ENCODE peak calls at places on chromosomes 4 and X, in ten cellular contexts. M is iPS DF 6.9; Q is heart left ventricle; N is breast epithelium; B is upper lobe of right lung; H is SJSA1; U is OCI-LY7; I is GM23338; G is GM23248; R is CD8-positive, alpha-beta T cell. X is an unnamed sample. For H3K4me1, the result is how much of the 10 kb centered on the place peaks cover.

GRCh38 chrX:10054396-10054795 is 87.2 kb downstream of the CLDN34 start:
- DNase-seq in M (no peak), Q (no peak), N (peak), B (peak), H (no peak), U (no peak), I (no peak), G (no peak), R (no peak), X (no peak)

GRCh38 chrX:11381464-11381863 is 88.3 kb downstream of the AMELX start:
- DNase-seq in M (peak), Q (peak), N (no peak), B (no peak), H (no peak), U (peak), I (peak), G (peak), R (no peak), X (no peak)

GRCh38 chr4:178205826-178206225 is 763.6 kb upstream of the AGA start:
- DNase-seq in M (no peak), Q (no peak), N (no peak), B (no peak), H (no peak), U (no peak), I (peak), G (no peak), R (no peak), X (no peak)

GRCh38 chr4:5052424-5052702 is 1.1 kb downstream of the STK32B start:
- DNase-seq in M (no peak), Q (no peak), N (no peak), B (no peak), H (no peak), U (no peak), I (no peak), G (no peak), R (no peak), X (no peak)

GRCh38 chr4:176885224-176885623 is 92.5 kb upstream of the VEGFC start:
- DNase-seq in M (no peak), Q (no peak), N (no peak), B (no peak), H (no peak), U (no peak), I (no peak), G (peak), R (no peak), X (no peak)

GRCh38 chrX:132837126-132837525 is 121.3 kb downstream of the HS6ST2 start:
- DNase-seq in M (no peak), Q (no peak), N (no peak), B (no peak), H (no peak), U (no peak), I (no peak), G (peak), R (no peak), X (no peak)

GRCh38 chr4:185343726-185344581 is 51.8 kb downstream of the LRP2BP start:
- DNase-seq in M (no peak), Q (peak), N (no peak), B (no peak), H (no peak), U (no peak), I (no peak), G (peak), R (no peak), X (no peak)

GRCh38 chr4:121108557-121108956 is 36.2 kb upstream of the NDNF start:
- DNase-seq in M (no peak), Q (no peak), N (no peak), B (no peak), H (no peak), U (no peak), I (no peak), G (no peak), R (no peak), X (no peak)

GRCh38 chrX:17414839-17415238 is 39.8 kb downstream of the NHS start:
- DNase-seq in M (no peak), Q (peak), N (no peak), B (no peak), H (peak), U (no peak), I (peak), G (no peak), R (no peak), X (peak)

DNA sequence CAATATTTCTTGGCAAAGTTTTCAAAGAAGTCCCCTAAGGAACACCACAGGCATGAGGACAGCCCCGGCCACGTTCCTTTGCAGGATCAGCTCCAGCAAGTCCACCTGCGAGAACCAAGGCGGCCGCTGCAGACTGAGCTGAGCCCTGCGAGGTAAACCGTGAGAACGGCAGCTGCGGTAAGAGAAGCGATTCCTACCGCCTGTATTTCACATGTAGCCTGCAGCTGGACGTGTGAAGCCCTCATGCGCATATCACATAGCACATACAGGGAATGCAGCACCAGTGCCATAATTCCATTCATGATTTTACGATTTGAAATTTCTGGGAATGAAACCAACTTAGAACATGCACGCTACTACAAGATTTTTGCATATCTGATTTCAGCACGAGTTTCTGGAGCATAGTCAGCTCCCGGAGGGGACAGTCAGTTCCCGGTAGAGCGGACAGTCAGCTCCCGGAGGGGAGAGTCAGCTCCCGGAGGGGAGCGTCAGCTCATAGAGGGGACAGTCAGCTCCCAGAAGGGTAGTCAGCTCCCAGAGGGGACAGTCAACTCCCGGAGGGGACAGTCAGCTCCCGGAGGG is 41.7 kb downstream of the FGFRL1 start:
- DNase-seq in M (no peak), Q (no peak), N (no peak), B (peak), H (no peak), U (no peak), I (no peak), G (peak), R (no peak), X (no peak)
- H3K4me1 ChIP-seq in M (under half), Q (under half), N (under half), B (under half), H (under half), U (under half), I (under half), G (under half), R (under half), X (under half)

GRCh38 chr4:187903700-187904099 is 91.9 kb upstream of the ZFP42 start:
- DNase-seq in M (no peak), Q (no peak), N (no peak), B (no peak), H (no peak), U (no peak), I (no peak), G (no peak), R (no peak), X (no peak)
- H3K4me1 ChIP-seq in M (under half), Q (under half), N (under half), B (under half), H (under half), U (under half), I (under half), G (under half), R (under half), X (under half)

GRCh38 chr4:139457318-139457717 is 3.4 kb downstream of the RAB33B start:
- DNase-seq in M (no peak), Q (no peak), N (no peak), B (no peak), H (no peak), U (no peak), I (no peak), G (peak), R (no peak), X (no peak)
- H3K4me1 ChIP-seq in M (under half), Q (under half), N (under half), B (under half), H (under half), U (under half), I (under half), G (under half), R (under half), X (half or more)

DNA sequence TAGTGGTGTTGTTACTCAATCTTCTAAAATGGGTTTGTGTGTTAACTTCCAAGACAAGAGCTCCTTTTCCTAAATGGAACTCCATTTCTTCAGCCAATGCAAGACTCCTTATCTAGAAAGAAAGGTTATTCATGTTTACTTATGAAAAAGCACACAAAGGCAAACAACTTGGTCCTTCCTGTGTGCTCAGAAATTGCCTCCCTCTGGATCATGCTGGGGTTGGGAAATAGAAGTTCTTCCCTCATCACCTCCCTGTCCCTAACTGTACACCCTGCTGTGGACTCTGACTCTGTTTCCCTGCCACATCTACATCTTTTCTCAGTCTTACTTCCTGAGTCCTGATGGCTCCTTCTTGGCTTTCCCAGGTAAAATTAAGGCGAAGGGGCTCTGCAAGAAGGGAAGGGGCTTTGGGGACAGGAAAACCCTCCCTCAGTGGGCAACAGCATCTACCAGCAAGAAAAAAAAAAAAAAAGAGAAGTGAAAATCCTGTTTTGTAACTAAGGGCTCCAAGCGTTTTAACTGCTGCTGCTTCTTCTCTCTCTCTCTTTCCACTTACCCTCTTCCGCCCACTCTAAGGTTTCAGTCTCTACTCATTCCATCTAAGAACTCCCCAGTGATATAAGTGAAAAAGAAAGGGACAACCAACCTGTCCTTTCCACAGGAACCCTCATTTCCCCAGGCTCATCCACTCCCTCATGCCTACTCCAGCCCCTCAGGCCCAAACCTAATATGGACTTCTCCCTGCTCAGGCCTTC is 19.9 kb upstream of the TASL start:
- DNase-seq in M (no peak), Q (no peak), N (no peak), B (no peak), H (no peak), U (peak), I (no peak), G (no peak), R (no peak), X (no peak)
- H3K4me1 ChIP-seq in M (under half), Q (under half), N (under half), B (under half), H (under half), U (under half), I (under half), G (under half), R (under half), X (under half)

DNA sequence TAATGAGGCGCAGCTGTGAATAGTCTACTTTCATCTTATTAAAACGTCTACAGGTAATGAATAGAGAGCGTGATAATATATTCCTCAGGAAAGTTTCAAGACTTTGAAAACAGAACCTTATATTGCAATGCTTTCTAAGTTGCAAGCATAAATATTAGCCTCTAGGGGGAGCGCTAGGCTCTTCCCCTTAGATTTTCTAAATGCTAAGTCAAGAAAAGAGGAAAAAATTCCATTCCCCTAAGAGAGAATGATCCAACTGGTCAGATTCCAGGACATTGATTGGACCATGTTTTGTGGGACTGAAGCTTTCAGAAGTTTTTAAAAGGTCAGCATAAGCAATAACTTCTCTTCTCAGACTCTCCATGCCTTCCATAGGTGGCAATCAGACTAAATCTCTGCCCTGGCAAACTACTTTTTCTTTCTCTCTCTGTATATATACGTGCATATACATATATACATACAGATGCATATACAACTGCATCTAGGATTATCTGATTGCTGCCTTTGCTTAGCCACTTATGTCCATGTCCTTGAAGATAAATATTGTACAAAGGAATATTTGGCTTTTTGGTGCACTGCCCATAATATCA is 492.9 kb downstream of the INPP4B start:
- DNase-seq in M (peak), Q (no peak), N (no peak), B (no peak), H (no peak), U (peak), I (peak), G (peak), R (no peak), X (no peak)
- H3K4me1 ChIP-seq in M (under half), Q (under half), N (under half), B (under half), H (under half), U (under half), I (under half), G (half or more), R (half or more), X (half or more)

GRCh38 chr4:108106186-108106585 is 62.5 kb downstream of the LEF1 start:
- DNase-seq in M (no peak), Q (no peak), N (no peak), B (no peak), H (no peak), U (no peak), I (no peak), G (no peak), R (no peak), X (no peak)
- H3K4me1 ChIP-seq in M (under half), Q (under half), N (under half), B (under half), H (under half), U (under half), I (under half), G (under half), R (half or more), X (under half)

GRCh38 chr4:1241466-1241935 is 7.4 kb downstream of the CTBP1 start:
- DNase-seq in M (no peak), Q (no peak), N (no peak), B (no peak), H (no peak), U (no peak), I (no peak), G (no peak), R (no peak), X (peak)
- H3K4me1 ChIP-seq in M (under half), Q (under half), N (under half), B (under half), H (under half), U (under half), I (under half), G (under half), R (under half), X (half or more)

GRCh38 chr4:15779336-15779735 is 1.2 kb downstream of the CD38 start:
- DNase-seq in M (no peak), Q (peak), N (no peak), B (peak), H (no peak), U (no peak), I (peak), G (peak), R (no peak), X (peak)

GRCh38 chr4:15778191-15778741 is at the start of gene CD38:
- DNase-seq in M (no peak), Q (peak), N (no peak), B (peak), H (no peak), U (peak), I (peak), G (peak), R (no peak), X (peak)

GRCh38 chr4:15777697-15778096 is 431 bp upstream of the CD38 start:
- DNase-seq in M (no peak), Q (no peak), N (no peak), B (no peak), H (no peak), U (no peak), I (no peak), G (no peak), R (no peak), X (no peak)

GRCh38 chr4:15779789-15780188 is 1.7 kb downstream of the CD38 start:
- DNase-seq in M (no peak), Q (no peak), N (no peak), B (no peak), H (no peak), U (no peak), I (no peak), G (peak), R (no peak), X (no peak)

DNA sequence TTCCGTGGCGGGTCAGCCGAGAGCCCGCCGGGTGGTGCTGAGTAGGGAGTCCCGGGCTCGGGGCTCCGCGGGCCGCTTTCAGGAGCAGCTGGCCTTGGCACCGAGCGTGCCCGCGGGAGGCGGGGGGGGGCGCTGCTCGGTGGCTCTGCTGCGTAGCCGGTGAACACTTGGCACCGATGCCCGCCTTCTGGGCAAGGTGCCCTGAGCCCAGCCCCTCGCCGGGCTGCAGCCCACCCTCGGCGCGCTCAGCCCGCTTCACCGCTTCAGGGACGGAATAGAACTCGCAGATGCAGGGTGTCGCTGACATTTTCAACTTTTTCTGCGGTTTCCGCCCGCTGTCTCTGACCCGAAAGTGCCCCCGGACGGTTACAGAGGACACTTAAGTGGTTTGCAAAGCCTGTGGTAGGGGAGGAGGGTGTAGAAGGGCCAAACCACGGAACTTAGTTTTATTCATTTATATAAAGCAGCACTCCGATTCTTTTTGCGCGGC is 659 bp downstream of the CD38 start:
- DNase-seq in M (no peak), Q (peak), N (no peak), B (peak), H (no peak), U (peak), I (peak), G (peak), R (peak), X (peak)
- H3K4me1 ChIP-seq in M (under half), Q (under half), N (under half), B (under half), H (under half), U (half or more), I (under half), G (under half), R (under half), X (under half)

DNA sequence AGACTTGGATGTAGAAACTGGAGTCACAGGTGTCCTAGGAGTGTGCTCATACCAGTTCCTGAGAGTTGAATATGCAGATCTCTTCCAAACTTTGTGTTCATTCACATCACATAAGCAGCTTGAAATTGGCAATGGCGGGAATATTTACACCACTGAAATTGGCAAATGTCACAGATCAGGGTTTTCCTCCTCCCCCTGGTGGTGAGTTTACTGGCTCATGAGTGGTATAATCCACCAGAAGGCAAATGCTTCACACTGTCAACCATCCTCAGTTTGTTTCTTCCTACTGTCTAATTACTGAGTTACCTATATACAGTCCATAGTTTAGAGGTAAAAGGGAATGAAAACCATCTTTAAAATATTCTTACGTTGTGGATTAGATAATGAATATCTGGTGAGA is 193.3 kb upstream of the BANK1 start:
- DNase-seq in M (no peak), Q (no peak), N (no peak), B (no peak), H (no peak), U (peak), I (peak), G (no peak), R (no peak), X (no peak)
- H3K4me1 ChIP-seq in M (under half), Q (under half), N (under half), B (under half), H (under half), U (under half), I (under half), G (under half), R (under half), X (under half)

GRCh38 chr4:40195182-40196177 is 1.4 kb upstream of the RHOH start:
- DNase-seq in M (no peak), Q (no peak), N (no peak), B (no peak), H (no peak), U (peak), I (no peak), G (no peak), R (no peak), X (no peak)
- H3K4me1 ChIP-seq in M (under half), Q (under half), N (under half), B (under half), H (under half), U (half or more), I (half or more), G (under half), R (under half), X (under half)

X was measured in left ventricle myocardium inferior.